ENCODE peak calls at places on chromosomes 12 and 14, in nine cellular contexts. One of them, this sample, is unnamed.

GRCh38 chr12:93577222-93577621 is 4.7 kb downstream of the SOCS2 start:
- DNase-seq in mammary epithelial cell: no peak
- DNase-seq in AG08395: no peak
- DNase-seq in CD8-positive, alpha-beta T cell: no peak
- DNase-seq in activated naive CD4-positive, alpha-beta T cell treated with anti-CD3 and anti-CD28 coated beads for 36 hours: no peak
- DNase-seq in MCF 10A: no peak
- DNase-seq in AG04450: no peak
- DNase-seq in HFF-Myc: no peak
- DNase-seq in CD4-positive, alpha-beta T cell: no peak
- DNase-seq in this sample: no peak

GRCh38 chr12:4386756-4387155 is 7.2 kb upstream of the FGF23 start:
- DNase-seq in MCF 10A: no peak
- DNase-seq in CD8-positive, alpha-beta T cell: no peak
- DNase-seq in mammary epithelial cell: no peak
- DNase-seq in HFF-Myc: no peak
- DNase-seq in AG04450: no peak
- DNase-seq in AG08395: no peak
- DNase-seq in CD4-positive, alpha-beta T cell: no peak
- DNase-seq in activated naive CD4-positive, alpha-beta T cell treated with anti-CD3 and anti-CD28 coated beads for 36 hours: no peak
- DNase-seq in this sample: no peak

GRCh38 chr14:91947196-91948184 is at the start of gene FBLN5:
- DNase-seq in AG08395: peak
- DNase-seq in mammary epithelial cell: peak
- DNase-seq in CD4-positive, alpha-beta T cell: peak
- DNase-seq in activated naive CD4-positive, alpha-beta T cell treated with anti-CD3 and anti-CD28 coated beads for 36 hours: peak
- DNase-seq in HFF-Myc: peak
- DNase-seq in MCF 10A: peak
- DNase-seq in AG04450: peak
- DNase-seq in CD8-positive, alpha-beta T cell: peak
- DNase-seq in this sample: peak

GRCh38 chr14:100673085-100673806 is 53.4 kb upstream of the DLK1 start:
- DNase-seq in activated naive CD4-positive, alpha-beta T cell treated with anti-CD3 and anti-CD28 coated beads for 36 hours: no peak
- DNase-seq in mammary epithelial cell: no peak
- DNase-seq in CD4-positive, alpha-beta T cell: no peak
- DNase-seq in AG04450: no peak
- DNase-seq in CD8-positive, alpha-beta T cell: no peak
- DNase-seq in HFF-Myc: no peak
- DNase-seq in MCF 10A: no peak
- DNase-seq in AG08395: no peak
- DNase-seq in this sample: peak

GRCh38 chr12:88604646-88605045 is 24.4 kb upstream of the KITLG start:
- DNase-seq in AG08395: no peak
- DNase-seq in AG04450: no peak
- DNase-seq in CD8-positive, alpha-beta T cell: no peak
- DNase-seq in HFF-Myc: no peak
- DNase-seq in MCF 10A: no peak
- DNase-seq in activated naive CD4-positive, alpha-beta T cell treated with anti-CD3 and anti-CD28 coated beads for 36 hours: no peak
- DNase-seq in mammary epithelial cell: no peak
- DNase-seq in CD4-positive, alpha-beta T cell: no peak
- DNase-seq in this sample: no peak

GRCh38 chr12:32860182-32860581 is 36.4 kb downstream of the PKP2 start:
- DNase-seq in AG04450: no peak
- DNase-seq in AG08395: no peak
- DNase-seq in CD4-positive, alpha-beta T cell: no peak
- DNase-seq in activated naive CD4-positive, alpha-beta T cell treated with anti-CD3 and anti-CD28 coated beads for 36 hours: no peak
- DNase-seq in CD8-positive, alpha-beta T cell: no peak
- DNase-seq in HFF-Myc: no peak
- DNase-seq in MCF 10A: no peak
- DNase-seq in mammary epithelial cell: peak
- DNase-seq in this sample: peak

GRCh38 chr12:22562187-22563028 is 18.1 kb upstream of the C2CD5 start:
- DNase-seq in mammary epithelial cell: no peak
- DNase-seq in CD4-positive, alpha-beta T cell: no peak
- DNase-seq in AG08395: no peak
- DNase-seq in HFF-Myc: no peak
- DNase-seq in activated naive CD4-positive, alpha-beta T cell treated with anti-CD3 and anti-CD28 coated beads for 36 hours: no peak
- DNase-seq in CD8-positive, alpha-beta T cell: no peak
- DNase-seq in AG04450: no peak
- DNase-seq in MCF 10A: no peak
- DNase-seq in this sample: no peak

GRCh38 chr12:68804654-68805591 is 3.1 kb upstream of the MDM2 start:
- DNase-seq in CD8-positive, alpha-beta T cell: no peak
- DNase-seq in HFF-Myc: no peak
- DNase-seq in AG04450: no peak
- DNase-seq in MCF 10A: no peak
- DNase-seq in activated naive CD4-positive, alpha-beta T cell treated with anti-CD3 and anti-CD28 coated beads for 36 hours: no peak
- DNase-seq in AG08395: no peak
- DNase-seq in CD4-positive, alpha-beta T cell: no peak
- DNase-seq in mammary epithelial cell: no peak
- DNase-seq in this sample: no peak

GRCh38 chr14:77043984-77044485 is 15.5 kb upstream of the IRF2BPL start:
- DNase-seq in CD8-positive, alpha-beta T cell: no peak
- DNase-seq in AG08395: no peak
- DNase-seq in CD4-positive, alpha-beta T cell: no peak
- DNase-seq in AG04450: no peak
- DNase-seq in HFF-Myc: no peak
- DNase-seq in activated naive CD4-positive, alpha-beta T cell treated with anti-CD3 and anti-CD28 coated beads for 36 hours: no peak
- DNase-seq in MCF 10A: no peak
- DNase-seq in mammary epithelial cell: no peak
- DNase-seq in this sample: no peak

GRCh38 chr12:2892246-2892645 is 1.6 kb downstream of the TULP3 start:
- DNase-seq in HFF-Myc: no peak
- DNase-seq in mammary epithelial cell: no peak
- DNase-seq in MCF 10A: no peak
- DNase-seq in activated naive CD4-positive, alpha-beta T cell treated with anti-CD3 and anti-CD28 coated beads for 36 hours: no peak
- DNase-seq in AG04450: no peak
- DNase-seq in CD4-positive, alpha-beta T cell: no peak
- DNase-seq in CD8-positive, alpha-beta T cell: no peak
- DNase-seq in AG08395: no peak
- DNase-seq in this sample: no peak

GRCh38 chr12:22541496-22541895 is 2.8 kb downstream of the C2CD5 start:
- DNase-seq in CD8-positive, alpha-beta T cell: no peak
- DNase-seq in CD4-positive, alpha-beta T cell: no peak
- DNase-seq in mammary epithelial cell: no peak
- DNase-seq in activated naive CD4-positive, alpha-beta T cell treated with anti-CD3 and anti-CD28 coated beads for 36 hours: peak
- DNase-seq in AG04450: no peak
- DNase-seq in MCF 10A: peak
- DNase-seq in HFF-Myc: no peak
- DNase-seq in AG08395: no peak
- DNase-seq in this sample: peak

GRCh38 chr12:71135812-71136176 is 22.0 kb downstream of the TSPAN8 start:
- DNase-seq in CD4-positive, alpha-beta T cell: no peak
- DNase-seq in activated naive CD4-positive, alpha-beta T cell treated with anti-CD3 and anti-CD28 coated beads for 36 hours: no peak
- DNase-seq in MCF 10A: peak
- DNase-seq in mammary epithelial cell: no peak
- DNase-seq in AG08395: no peak
- DNase-seq in CD8-positive, alpha-beta T cell: no peak
- DNase-seq in AG04450: no peak
- DNase-seq in HFF-Myc: no peak
- DNase-seq in this sample: no peak

GRCh38 chr12:108643941-108644742 is 10.4 kb upstream of the SELPLG start:
- DNase-seq in MCF 10A: peak
- DNase-seq in CD8-positive, alpha-beta T cell: no peak
- DNase-seq in HFF-Myc: no peak
- DNase-seq in AG04450: no peak
- DNase-seq in activated naive CD4-positive, alpha-beta T cell treated with anti-CD3 and anti-CD28 coated beads for 36 hours: no peak
- DNase-seq in mammary epithelial cell: no peak
- DNase-seq in AG08395: peak
- DNase-seq in CD4-positive, alpha-beta T cell: no peak
- DNase-seq in this sample: no peak

GRCh38 chr14:55028066-55028465 is 1.0 kb downstream of the SOCS4 start:
- DNase-seq in HFF-Myc: no peak
- DNase-seq in AG04450: no peak
- DNase-seq in mammary epithelial cell: no peak
- DNase-seq in CD8-positive, alpha-beta T cell: no peak
- DNase-seq in AG08395: peak
- DNase-seq in CD4-positive, alpha-beta T cell: no peak
- DNase-seq in MCF 10A: no peak
- DNase-seq in activated naive CD4-positive, alpha-beta T cell treated with anti-CD3 and anti-CD28 coated beads for 36 hours: no peak
- DNase-seq in this sample: no peak

GRCh38 chr12:40446385-40446784 is 221.6 kb downstream of the LRRK2 start:
- DNase-seq in activated naive CD4-positive, alpha-beta T cell treated with anti-CD3 and anti-CD28 coated beads for 36 hours: no peak
- DNase-seq in CD8-positive, alpha-beta T cell: no peak
- DNase-seq in MCF 10A: peak
- DNase-seq in CD4-positive, alpha-beta T cell: no peak
- DNase-seq in mammary epithelial cell: peak
- DNase-seq in AG08395: peak
- DNase-seq in AG04450: no peak
- DNase-seq in HFF-Myc: peak
- DNase-seq in this sample: peak

GRCh38 chr12:118164798-118165486 is 29.0 kb downstream of the PEBP1 start:
- DNase-seq in MCF 10A: peak
- DNase-seq in activated naive CD4-positive, alpha-beta T cell treated with anti-CD3 and anti-CD28 coated beads for 36 hours: peak
- DNase-seq in CD8-positive, alpha-beta T cell: no peak
- DNase-seq in CD4-positive, alpha-beta T cell: no peak
- DNase-seq in HFF-Myc: no peak
- DNase-seq in AG08395: peak
- DNase-seq in mammary epithelial cell: no peak
- DNase-seq in AG04450: no peak
- DNase-seq in this sample: peak

GRCh38 chr12:65209655-65210043 is 40.3 kb downstream of the LEMD3 start:
- DNase-seq in activated naive CD4-positive, alpha-beta T cell treated with anti-CD3 and anti-CD28 coated beads for 36 hours: no peak
- DNase-seq in AG08395: no peak
- DNase-seq in HFF-Myc: no peak
- DNase-seq in MCF 10A: no peak
- DNase-seq in mammary epithelial cell: no peak
- DNase-seq in CD8-positive, alpha-beta T cell: no peak
- DNase-seq in AG04450: no peak
- DNase-seq in CD4-positive, alpha-beta T cell: no peak
- DNase-seq in this sample: no peak

GRCh38 chr12:26791328-26791791 is 41.6 kb downstream of the ITPR2 start:
- DNase-seq in AG08395: peak
- DNase-seq in HFF-Myc: no peak
- DNase-seq in mammary epithelial cell: no peak
- DNase-seq in CD4-positive, alpha-beta T cell: no peak
- DNase-seq in MCF 10A: no peak
- DNase-seq in activated naive CD4-positive, alpha-beta T cell treated with anti-CD3 and anti-CD28 coated beads for 36 hours: no peak
- DNase-seq in CD8-positive, alpha-beta T cell: no peak
- DNase-seq in AG04450: no peak
- DNase-seq in this sample: no peak

GRCh38 chr12:112183141-112183581 is 57.8 kb downstream of the TRAFD1 start:
- DNase-seq in MCF 10A: no peak
- DNase-seq in activated naive CD4-positive, alpha-beta T cell treated with anti-CD3 and anti-CD28 coated beads for 36 hours: no peak
- DNase-seq in HFF-Myc: no peak
- DNase-seq in mammary epithelial cell: peak
- DNase-seq in CD4-positive, alpha-beta T cell: no peak
- DNase-seq in AG04450: no peak
- DNase-seq in AG08395: peak
- DNase-seq in CD8-positive, alpha-beta T cell: no peak
- DNase-seq in this sample: no peak

GRCh38 chr14:26598081-26598671 is 343 bp upstream of the NOVA1 start:
- DNase-seq in HFF-Myc: no peak
- DNase-seq in MCF 10A: no peak
- DNase-seq in AG04450: peak
- DNase-seq in CD8-positive, alpha-beta T cell: no peak
- DNase-seq in mammary epithelial cell: no peak
- DNase-seq in CD4-positive, alpha-beta T cell: no peak
- DNase-seq in activated naive CD4-positive, alpha-beta T cell treated with anti-CD3 and anti-CD28 coated beads for 36 hours: no peak
- DNase-seq in AG08395: peak
- DNase-seq in this sample: peak

GRCh38 chr12:109779382-109779781 is 53.8 kb downstream of the TRPV4 start:
- DNase-seq in CD4-positive, alpha-beta T cell: no peak
- DNase-seq in AG04450: no peak
- DNase-seq in AG08395: no peak
- DNase-seq in CD8-positive, alpha-beta T cell: no peak
- DNase-seq in mammary epithelial cell: no peak
- DNase-seq in HFF-Myc: no peak
- DNase-seq in activated naive CD4-positive, alpha-beta T cell treated with anti-CD3 and anti-CD28 coated beads for 36 hours: no peak
- DNase-seq in MCF 10A: no peak
- DNase-seq in this sample: no peak

GRCh38 chr12:52254965-52255751 is 19.3 kb upstream of the KRT86 start:
- DNase-seq in HFF-Myc: no peak
- DNase-seq in CD8-positive, alpha-beta T cell: no peak
- DNase-seq in CD4-positive, alpha-beta T cell: no peak
- DNase-seq in MCF 10A: peak
- DNase-seq in AG04450: no peak
- DNase-seq in activated naive CD4-positive, alpha-beta T cell treated with anti-CD3 and anti-CD28 coated beads for 36 hours: no peak
- DNase-seq in AG08395: no peak
- DNase-seq in mammary epithelial cell: peak
- DNase-seq in this sample: no peak

GRCh38 chr12:16939871-16940306 is 333.9 kb upstream of the LMO3 start:
- DNase-seq in AG08395: no peak
- DNase-seq in mammary epithelial cell: peak
- DNase-seq in MCF 10A: peak
- DNase-seq in CD8-positive, alpha-beta T cell: no peak
- DNase-seq in HFF-Myc: peak
- DNase-seq in activated naive CD4-positive, alpha-beta T cell treated with anti-CD3 and anti-CD28 coated beads for 36 hours: peak
- DNase-seq in AG04450: no peak
- DNase-seq in CD4-positive, alpha-beta T cell: no peak
- DNase-seq in this sample: peak

GRCh38 chr14:70013269-70013873 is 134.2 kb downstream of the SMOC1 start:
- DNase-seq in activated naive CD4-positive, alpha-beta T cell treated with anti-CD3 and anti-CD28 coated beads for 36 hours: peak
- DNase-seq in CD4-positive, alpha-beta T cell: no peak
- DNase-seq in CD8-positive, alpha-beta T cell: no peak
- DNase-seq in HFF-Myc: no peak
- DNase-seq in mammary epithelial cell: peak
- DNase-seq in AG08395: no peak
- DNase-seq in MCF 10A: peak
- DNase-seq in AG04450: no peak
- DNase-seq in this sample: peak

GRCh38 chr12:58540480-58541299 is 379.6 kb downstream of the LRIG3 start:
- DNase-seq in activated naive CD4-positive, alpha-beta T cell treated with anti-CD3 and anti-CD28 coated beads for 36 hours: peak
- DNase-seq in HFF-Myc: peak
- DNase-seq in AG08395: peak
- DNase-seq in CD8-positive, alpha-beta T cell: no peak
- DNase-seq in mammary epithelial cell: peak
- DNase-seq in MCF 10A: peak
- DNase-seq in CD4-positive, alpha-beta T cell: no peak
- DNase-seq in AG04450: peak
- DNase-seq in this sample: peak

This sample was measured in bronchial epithelial cell.